ENCODE peak calls at places on chromosome 9, in ten cellular contexts. L is stomach, F is PC-9, Y is epithelial cell of proximal tubule, K is breast epithelium, C is tibial nerve, M is SK-N-MC, A is choroid plexus epithelial cell, Z is HepG2, Q is GM12865. J is an unnamed sample.

GRCh38 chr9:134326754-134327526 is 685 bp downstream of the RXRA start:
- DNase-seq in L (no peak), F (no peak), Y (no peak), K (no peak), C (no peak), M (no peak), A (peak; percentile 46), Z (no peak), Q (no peak), J (no peak)

GRCh38 chr9:21936161-21936560 is 58.0 kb downstream of the CDKN2A start:
- DNase-seq in L (no peak), F (no peak), Y (no peak), K (no peak), C (no peak), M (no peak), A (no peak), Z (no peak), Q (no peak), J (no peak)

GRCh38 chr9:135471751-135472640 is 7.6 kb upstream of the PPP1R26 start:
- DNase-seq in L (no peak), F (no peak), Y (no peak), K (no peak), C (no peak), M (no peak), A (no peak), Z (no peak), Q (no peak), J (no peak)

GRCh38 chr9:4297795-4298254 is 2.0 kb downstream of the GLIS3 start:
- DNase-seq in L (peak; percentile 58), F (peak; percentile 50), Y (no peak), K (no peak), C (peak; percentile 45), M (no peak), A (peak; percentile 83), Z (peak; percentile 39), Q (peak; percentile 66), J (peak; percentile 80)

GRCh38 chr9:117400131-117400530 is 14.7 kb downstream of the ASTN2 start:
- DNase-seq in L (peak; percentile 39), F (no peak), Y (no peak), K (no peak), C (no peak), M (no peak), A (no peak), Z (no peak), Q (no peak), J (no peak)

GRCh38 chr9:5578698-5579085 is 50.2 kb upstream of the RIC1 start:
- DNase-seq in L (no peak), F (no peak), Y (no peak), K (no peak), C (no peak), M (no peak), A (no peak), Z (no peak), Q (no peak), J (no peak)

GRCh38 chr9:116928283-116928682 is 241.2 kb downstream of the TRIM32 start:
- DNase-seq in L (no peak), F (no peak), Y (no peak), K (no peak), C (no peak), M (no peak), A (no peak), Z (no peak), Q (no peak), J (no peak)

GRCh38 chr9:108443278-108443633 is 412.5 kb downstream of the ACTL7B start:
- DNase-seq in L (no peak), F (no peak), Y (no peak), K (no peak), C (no peak), M (no peak), A (no peak), Z (peak; percentile 58), Q (no peak), J (no peak)

GRCh38 chr9:108119530-108120113 is 630.1 kb upstream of the KLF4 start:
- DNase-seq in L (peak; percentile 84), F (no peak), Y (no peak), K (no peak), C (no peak), M (no peak), A (no peak), Z (no peak), Q (no peak), J (no peak)

GRCh38 chr9:133074111-133074651 is 12.4 kb downstream of the CEL start:
- DNase-seq in L (no peak), F (no peak), Y (no peak), K (no peak), C (no peak), M (no peak), A (peak; percentile 40), Z (no peak), Q (no peak), J (no peak)

GRCh38 chr9:83403864-83404263 is 134.3 kb downstream of the FRMD3 start:
- DNase-seq in L (no peak), F (no peak), Y (peak; percentile 13), K (no peak), C (no peak), M (no peak), A (peak; percentile 51), Z (no peak), Q (no peak), J (no peak)

GRCh38 chr9:98356326-98356725 is 100.9 kb upstream of the TBC1D2 start:
- DNase-seq in L (no peak), F (no peak), Y (no peak), K (no peak), C (no peak), M (no peak), A (peak; percentile 23), Z (no peak), Q (no peak), J (no peak)

DNA sequence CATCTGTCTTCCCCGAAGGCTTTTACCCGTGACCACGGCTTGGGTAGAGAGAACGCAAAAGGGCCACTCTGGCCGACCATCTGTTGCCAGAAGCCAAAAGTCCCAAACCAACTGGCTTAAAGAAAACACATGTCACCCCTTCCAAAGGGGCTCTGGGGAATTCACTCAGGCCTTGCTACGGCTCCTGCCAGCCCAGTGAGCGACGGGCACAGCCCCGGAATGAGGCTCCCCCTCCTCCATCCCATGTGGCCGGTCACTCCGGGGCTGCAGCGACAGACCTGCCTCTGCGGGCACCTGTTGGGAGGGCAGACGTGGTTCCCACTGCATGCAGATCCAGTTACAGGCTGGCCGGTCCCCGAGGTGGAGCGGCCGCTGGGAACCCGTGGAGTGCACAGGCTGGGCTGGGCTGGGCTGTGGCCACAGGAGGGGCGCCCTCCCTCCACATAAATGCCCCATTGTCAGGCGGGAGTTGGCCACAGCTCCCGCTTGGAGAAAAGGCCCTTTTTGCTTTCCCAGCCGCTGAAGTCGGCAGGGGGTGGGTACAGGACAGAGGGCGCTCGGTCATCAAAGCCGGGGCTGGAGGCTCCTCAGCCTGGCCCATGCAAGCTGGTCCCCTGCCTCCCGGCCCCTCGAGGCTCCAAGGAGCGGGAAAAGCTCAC is 19.9 kb downstream of the NOTCH1 start:
- DNase-seq in L (peak; percentile 38), F (no peak), Y (no peak), K (no peak), C (no peak), M (no peak), A (no peak), Z (peak; percentile 68), Q (no peak), J (no peak)
- H3K4me3 ChIP-seq in L (no peak overlapping the region), F (no peak overlapping the region), Y (no peak overlapping the region), K (no peak overlapping the region), C (no peak overlapping the region), M (no peak overlapping the region), A (no peak overlapping the region), Z (no peak overlapping the region), Q (no peak overlapping the region), J (no peak overlapping the region)

DNA sequence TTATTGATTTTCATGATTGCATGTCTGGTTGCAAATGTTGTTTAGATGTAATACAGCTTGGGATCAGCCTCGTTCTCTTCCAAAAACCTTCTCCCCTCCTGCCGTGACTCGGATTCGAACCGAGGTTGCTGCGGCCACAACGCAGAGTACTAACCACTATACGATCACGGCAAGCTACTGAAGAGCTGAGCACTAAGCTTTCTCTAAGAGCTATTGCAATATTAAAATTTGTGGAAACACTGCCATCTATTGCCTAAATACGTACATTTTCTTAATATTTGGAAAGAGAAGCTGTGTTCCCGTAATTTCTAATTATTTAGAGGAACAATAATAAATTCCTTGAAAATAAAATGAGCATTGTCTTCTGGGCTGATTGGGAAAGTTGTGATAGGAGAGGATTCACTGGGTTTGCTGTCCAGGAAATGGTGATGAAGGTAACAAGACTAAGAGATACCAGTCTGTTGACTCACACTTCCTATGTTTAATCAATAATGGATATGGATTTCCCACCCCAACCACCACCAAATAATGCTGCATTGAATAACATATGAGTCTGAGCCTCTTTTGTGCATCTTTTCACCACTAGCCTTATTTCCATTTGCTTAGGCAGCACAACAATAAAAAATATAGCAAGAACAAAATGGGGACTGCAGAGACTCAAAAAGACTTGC is 120.0 kb upstream of the NFIB start:
- DNase-seq in L (no peak), F (peak; percentile 53), Y (no peak), K (no peak), C (no peak), M (peak; percentile 78), A (peak; percentile 86), Z (peak; percentile 20), Q (peak; percentile 23), J (no peak)
- H3K4me3 ChIP-seq in L (no peak overlapping the region), F (no peak overlapping the region), Y (no peak overlapping the region), K (no peak overlapping the region), C (no peak overlapping the region), M (peak overlapping the region; percentile 46), A (no peak overlapping the region), Z (no peak overlapping the region), Q (no peak overlapping the region), J (no peak overlapping the region)

GRCh38 chr9:129463477-129463876 is 157.4 kb downstream of the C9orf50 start:
- DNase-seq in L (no peak), F (no peak), Y (no peak), K (no peak), C (no peak), M (no peak), A (no peak), Z (no peak), Q (no peak), J (no peak)

GRCh38 chr9:129459550-129460322 is 161.2 kb downstream of the C9orf50 start:
- DNase-seq in L (no peak), F (no peak), Y (no peak), K (no peak), C (no peak), M (no peak), A (no peak), Z (no peak), Q (no peak), J (no peak)

GRCh38 chr9:129464972-129465833 is 155.7 kb downstream of the C9orf50 start:
- DNase-seq in L (no peak), F (no peak), Y (no peak), K (no peak), C (no peak), M (no peak), A (peak; percentile 60), Z (no peak), Q (no peak), J (no peak)

GRCh38 chr9:129460323-129461261 is 160.3 kb downstream of the C9orf50 start:
- DNase-seq in L (peak; percentile 97), F (peak; percentile 85), Y (no peak), K (peak; percentile 96), C (peak; percentile 95), M (no peak), A (peak; percentile 100), Z (peak; percentile 94), Q (peak; percentile 83), J (peak; percentile 98)

GRCh38 chr9:129462360-129462759 is 158.5 kb downstream of the C9orf50 start:
- DNase-seq in L (no peak), F (no peak), Y (no peak), K (no peak), C (no peak), M (no peak), A (no peak), Z (no peak), Q (no peak), J (no peak)
- H3K4me3 ChIP-seq in L (no peak overlapping the region), F (no peak overlapping the region), Y (no peak overlapping the region), K (no peak overlapping the region), C (no peak overlapping the region), M (no peak overlapping the region), A (no peak overlapping the region), Z (no peak overlapping the region), Q (no peak overlapping the region), J (no peak overlapping the region)

GRCh38 chr9:115262477-115262876 is 144.5 kb upstream of the TNC start:
- DNase-seq in L (peak; percentile 78), F (peak; percentile 99), Y (peak; percentile 93), K (peak; percentile 70), C (no peak), M (peak; percentile 45), A (peak; percentile 59), Z (peak; percentile 3), Q (peak; percentile 3), J (no peak)
- H3K4me3 ChIP-seq in L (no peak overlapping the region), F (no peak overlapping the region), Y (no peak overlapping the region), K (no peak overlapping the region), C (no peak overlapping the region), M (no peak overlapping the region), A (no peak overlapping the region), Z (no peak overlapping the region), Q (no peak overlapping the region), J (no peak overlapping the region)

J was measured in suprapubic skin.